ENCODE peak calls at places on chromosome 5, in nine cellular contexts. C, P, R, I, O, J, N, F and Q are unnamed samples.

GRCh38 chr5:124162782-124163532 is 583.5 kb downstream of the ZNF608 start:
- DNase-seq in N (no peak), P (peak), J (peak), O (no peak), F (no peak), R (no peak), C (no peak), I (peak), Q (peak)

GRCh38 chr5:14225173-14225834 is 82.2 kb downstream of the TRIO start:
- DNase-seq in F (no peak), O (no peak), C (no peak), P (no peak), J (no peak), R (no peak), N (no peak), I (no peak), Q (no peak)

GRCh38 chr5:95272530-95272929 is 12.4 kb downstream of the MCTP1 start:
- DNase-seq in O (no peak), F (no peak), C (no peak), J (no peak), R (no peak), N (no peak), P (no peak), I (no peak), Q (no peak)

GRCh38 chr5:5971227-5971626 is 407.1 kb downstream of the MED10 start:
- DNase-seq in N (no peak), F (no peak), J (no peak), I (no peak), P (no peak), R (no peak), C (no peak), O (no peak), Q (no peak)

GRCh38 chr5:176133289-176133870 is 104.8 kb upstream of the SIMC1 start:
- DNase-seq in R (no peak), P (peak), N (no peak), I (no peak), J (no peak), F (no peak), O (no peak), C (no peak), Q (no peak)

GRCh38 chr5:33032161-33033085 is 321.3 kb downstream of the NPR3 start:
- DNase-seq in J (no peak), I (peak), O (no peak), F (no peak), P (no peak), R (no peak), C (no peak), N (no peak), Q (no peak)

GRCh38 chr5:53362521-53362941 is 117.9 kb upstream of the FST start:
- DNase-seq in P (no peak), F (no peak), C (no peak), O (peak), R (no peak), J (no peak), N (no peak), I (peak), Q (no peak)

GRCh38 chr5:134479839-134480238 is 45.6 kb upstream of the JADE2 start:
- DNase-seq in R (no peak), F (no peak), C (no peak), P (no peak), O (no peak), N (no peak), J (no peak), I (no peak), Q (no peak)

GRCh38 chr5:75928992-75929391 is 154.2 kb upstream of the SV2C start:
- DNase-seq in R (no peak), I (no peak), C (no peak), P (no peak), J (no peak), N (no peak), F (no peak), O (no peak), Q (no peak)

GRCh38 chr5:170278611-170279500 is 18.7 kb downstream of the LCP2 start:
- DNase-seq in N (no peak), J (peak), C (no peak), O (peak), P (peak), F (no peak), I (no peak), R (peak), Q (peak)

GRCh38 chr5:113044776-113045175 is 68.2 kb downstream of the DCP2 start:
- DNase-seq in P (no peak), F (no peak), O (no peak), C (peak), J (no peak), N (no peak), I (no peak), R (no peak), Q (no peak)

GRCh38 chr5:370311-370958 is 48.9 kb downstream of the AHRR start:
- DNase-seq in F (no peak), P (no peak), R (no peak), J (no peak), N (peak), O (peak), C (peak), I (no peak), Q (no peak)

GRCh38 chr5:111158105-111158744 is 66.0 kb upstream of the CAMK4 start:
- DNase-seq in O (peak), N (peak), P (peak), J (no peak), C (no peak), I (peak), R (peak), F (peak), Q (peak)

GRCh38 chr5:64635056-64635686 is 55.1 kb upstream of the SHISAL2B start:
- DNase-seq in I (peak), F (no peak), R (peak), J (no peak), O (no peak), P (peak), N (no peak), C (no peak), Q (peak)

GRCh38 chr5:144191998-144192397 is 21.3 kb downstream of the KCTD16 start:
- DNase-seq in I (peak), F (no peak), R (peak), C (no peak), N (no peak), O (no peak), P (peak), J (no peak), Q (peak)

GRCh38 chr5:56415356-56415765 is 182.2 kb upstream of the ANKRD55 start:
- DNase-seq in J (peak), R (peak), F (no peak), O (peak), I (no peak), C (no peak), N (peak), P (no peak), Q (peak)

GRCh38 chr5:41413067-41413466 is 97.3 kb downstream of the PLCXD3 start:
- DNase-seq in N (no peak), P (no peak), O (no peak), F (no peak), I (peak), C (no peak), R (no peak), J (no peak), Q (no peak)

GRCh38 chr5:57889558-57889957 is 406.9 kb upstream of the ACTBL2 start:
- DNase-seq in P (peak), F (no peak), R (no peak), O (no peak), N (no peak), I (peak), C (no peak), J (no peak), Q (no peak)

GRCh38 chr5:139696894-139697658 is 48.9 kb downstream of the CXXC5 start:
- DNase-seq in C (peak), J (no peak), O (peak), N (peak), R (no peak), P (peak), F (peak), I (peak), Q (no peak)

GRCh38 chr5:158054073-158054387 is 195.1 kb upstream of the CLINT1 start:
- DNase-seq in C (no peak), R (no peak), P (no peak), F (no peak), J (no peak), O (no peak), N (no peak), I (no peak), Q (no peak)

GRCh38 chr5:168424506-168425298 is 61.6 kb upstream of the RARS1 start:
- DNase-seq in N (no peak), F (no peak), O (no peak), I (peak), J (peak), C (no peak), R (no peak), P (no peak), Q (no peak)

GRCh38 chr5:146529984-146530383 is 14.0 kb upstream of the GPR151 start:
- DNase-seq in I (no peak), C (no peak), O (no peak), N (no peak), F (no peak), P (no peak), J (no peak), R (peak), Q (no peak)

GRCh38 chr5:67038817-67039603 is 157.6 kb downstream of the CD180 start:
- DNase-seq in N (no peak), C (no peak), P (no peak), O (no peak), J (no peak), I (peak), F (no peak), R (no peak), Q (no peak)

GRCh38 chr5:154740957-154741356 is 14.2 kb upstream of the LARP1 start:
- DNase-seq in J (peak), C (no peak), P (no peak), N (no peak), F (no peak), O (peak), I (peak), R (no peak), Q (no peak)